ENCODE peak calls at places on chromosome 21, in seven cellular contexts. S, O, L, K, R, P and X are unnamed samples.

GRCh38 chr21:32844076-32844475 is 72.5 kb upstream of the PAXBP1 start:
- DNase-seq in S (peak; percentile 6), O (no peak), L (no peak), K (no peak), R (no peak), P (no peak), X (no peak)

GRCh38 chr21:14697769-14698168 is 151.7 kb upstream of the SAMSN1 start:
- DNase-seq in S (no peak), O (no peak), L (no peak), K (no peak), R (no peak), P (no peak), X (no peak)

GRCh38 chr21:33987461-33987860 is 71.9 kb upstream of the ATP5PO start:
- DNase-seq in S (no peak), O (no peak), L (no peak), K (no peak), R (no peak), P (no peak), X (no peak)

GRCh38 chr21:43876605-43877004 is 11.6 kb downstream of the AGPAT3 start:
- DNase-seq in S (no peak), O (no peak), L (no peak), K (no peak), R (no peak), P (no peak), X (no peak)

GRCh38 chr21:37784591-37785318 is 131.5 kb downstream of the KCNJ6 start:
- DNase-seq in S (peak; percentile 76), O (no peak), L (no peak), K (no peak), R (no peak), P (no peak), X (no peak)

GRCh38 chr21:38813143-38813542 is 7.4 kb downstream of the ETS2 start:
- DNase-seq in S (no peak), O (no peak), L (no peak), K (no peak), R (no peak), P (no peak), X (no peak)

GRCh38 chr21:37837381-37837780 is 78.9 kb downstream of the KCNJ6 start:
- DNase-seq in S (no peak), O (no peak), L (no peak), K (no peak), R (no peak), P (no peak), X (no peak)

GRCh38 chr21:25298512-25299491 is 308.5 kb downstream of the MRPL39 start:
- DNase-seq in S (no peak), O (no peak), L (no peak), K (no peak), R (no peak), P (no peak), X (no peak)